ENCODE peak calls at places on chromosomes 3 and 15, in nine cellular contexts. L is cardiac muscle cell, J is kidney epithelial cell, O is bronchial epithelial cell, G is HFF-Myc, W is DND-41, C is foreskin fibroblast, V is coronary artery, Q is lower leg skin. A is an unnamed sample.

GRCh38 chr3:167110906-167111305 is 269.2 kb downstream of the ZBBX start:
- DNase-seq in L (peak; percentile 5), J (peak; percentile 71), O (peak; percentile 3), G (no peak), W (no peak), C (no peak), V (no peak), Q (no peak), A (peak; percentile 9)

GRCh38 chr3:53883008-53883407 is 1.1 kb upstream of the ACTR8 start:
- DNase-seq in L (no peak), J (no peak), O (no peak), G (no peak), W (no peak), C (no peak), V (no peak), Q (no peak), A (no peak)

GRCh38 chr3:102005551-102005950 is 156.2 kb downstream of the NFKBIZ start:
- DNase-seq in L (no peak), J (no peak), O (no peak), G (no peak), W (no peak), C (peak; percentile 3), V (no peak), Q (no peak), A (no peak)

GRCh38 chr15:36938131-36938530 is 162.2 kb downstream of the MEIS2 start:
- DNase-seq in L (no peak), J (no peak), O (no peak), G (no peak), W (no peak), C (no peak), V (no peak), Q (no peak), A (no peak)

GRCh38 chr3:5330152-5330810 is 142.8 kb downstream of the EDEM1 start:
- DNase-seq in L (no peak), J (peak; percentile 89), O (peak; percentile 97), G (no peak), W (no peak), C (no peak), V (no peak), Q (no peak), A (peak; percentile 91)

GRCh38 chr3:114496874-114497273 is 203.0 kb downstream of the TIGIT start:
- DNase-seq in L (no peak), J (no peak), O (peak; percentile 29), G (peak; percentile 31), W (no peak), C (peak; percentile 92), V (no peak), Q (no peak), A (peak; percentile 8)

GRCh38 chr15:92400980-92401787 is 7.5 kb downstream of the ST8SIA2 start:
- DNase-seq in L (no peak), J (no peak), O (no peak), G (no peak), W (no peak), C (no peak), V (no peak), Q (no peak), A (no peak)

GRCh38 chr15:50911001-50911400 is 2.5 kb downstream of the AP4E1 start:
- DNase-seq in L (no peak), J (no peak), O (no peak), G (no peak), W (no peak), C (peak; percentile 10), V (no peak), Q (no peak), A (no peak)

GRCh38 chr3:79018671-79019136 is 749.1 kb downstream of the ROBO1 start:
- DNase-seq in L (peak; percentile 72), J (no peak), O (peak; percentile 50), G (no peak), W (no peak), C (peak; percentile 89), V (peak; percentile 81), Q (peak; percentile 92), A (peak; percentile 79)

GRCh38 chr3:124841517-124841916 is 45.6 kb downstream of the ITGB5 start:
- DNase-seq in L (no peak), J (no peak), O (no peak), G (no peak), W (no peak), C (no peak), V (no peak), Q (no peak), A (no peak)

GRCh38 chr15:46080018-46080417 is 445.2 kb downstream of the SQOR start:
- DNase-seq in L (no peak), J (no peak), O (no peak), G (no peak), W (no peak), C (peak; percentile 4), V (no peak), Q (no peak), A (no peak)

GRCh38 chr15:86044981-86045380 is 34.7 kb upstream of the AGBL1 start:
- DNase-seq in L (no peak), J (no peak), O (no peak), G (no peak), W (peak; percentile 72), C (no peak), V (no peak), Q (no peak), A (no peak)
- TF ChIP-seq CTCF in L (no peak), J (peak; percentile 5), O (no peak), G (no peak), W (peak; percentile 74), C (no peak), V (no peak), Q (no peak), A (no peak)

GRCh38 chr3:16550305-16550675 is 36.8 kb upstream of the RFTN1 start:
- DNase-seq in L (no peak), J (no peak), O (peak; percentile 37), G (no peak), W (peak; percentile 23), C (no peak), V (no peak), Q (no peak), A (peak; percentile 48)

GRCh38 chr3:16551342-16551976 is 38.0 kb upstream of the RFTN1 start:
- DNase-seq in L (no peak), J (no peak), O (no peak), G (no peak), W (no peak), C (no peak), V (no peak), Q (no peak), A (no peak)

GRCh38 chr3:16552757-16553156 is 39.3 kb upstream of the RFTN1 start:
- DNase-seq in L (no peak), J (no peak), O (no peak), G (no peak), W (no peak), C (no peak), V (no peak), Q (no peak), A (no peak)

GRCh38 chr3:16548721-16549120 is 35.2 kb upstream of the RFTN1 start:
- DNase-seq in L (no peak), J (no peak), O (peak; percentile 95), G (no peak), W (no peak), C (peak; percentile 72), V (no peak), Q (no peak), A (peak; percentile 93)

DNA sequence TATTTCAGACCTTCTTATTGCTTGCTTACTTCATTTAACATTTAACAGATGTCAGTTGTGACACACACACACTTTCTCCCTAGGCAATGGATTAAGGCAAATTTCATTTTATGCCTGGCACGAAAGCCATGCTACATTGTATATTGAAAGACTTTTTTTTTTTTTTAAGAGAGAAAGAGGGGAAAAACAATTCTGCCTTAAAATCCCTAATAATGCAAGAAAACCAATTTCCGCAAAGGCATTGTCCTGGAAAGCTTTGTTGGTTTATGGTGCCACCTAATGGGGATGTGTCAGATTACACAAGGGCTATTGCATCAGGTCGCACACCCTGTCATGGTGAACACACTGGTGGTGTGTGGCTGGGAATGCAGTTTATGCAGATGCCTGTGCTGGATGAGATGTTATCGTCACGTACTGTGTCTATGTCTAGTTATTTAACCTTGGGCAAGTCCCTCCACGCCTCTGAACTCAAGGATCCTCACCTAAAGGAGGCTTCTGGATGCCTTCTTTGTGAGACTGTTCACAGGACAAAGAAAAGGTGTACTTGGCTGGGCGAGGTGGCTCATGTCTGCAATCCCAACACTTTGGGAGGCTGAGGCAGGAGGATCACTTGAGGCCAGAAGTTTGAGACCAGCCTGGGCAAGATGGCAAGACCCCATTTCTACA is 37.3 kb upstream of the RFTN1 start:
- DNase-seq in L (peak; percentile 81), J (peak; percentile 49), O (peak; percentile 83), G (peak; percentile 84), W (peak; percentile 88), C (peak; percentile 93), V (no peak), Q (peak; percentile 91), A (peak; percentile 93)
- H3K4me3 ChIP-seq in L (no peak overlapping the region), J (no peak overlapping the region), O (peak overlapping the region; percentile 4), G (no peak overlapping the region), W (no peak overlapping the region), C (no peak overlapping the region), V (peak overlapping the region; percentile 2), Q (no peak overlapping the region), A (no peak overlapping the region)

GRCh38 chr3:84962460-84962859 is 3.7 kb downstream of the CADM2 start:
- DNase-seq in L (no peak), J (no peak), O (no peak), G (no peak), W (no peak), C (no peak), V (no peak), Q (no peak), A (no peak)

GRCh38 chr3:84963137-84963536 is 4.3 kb downstream of the CADM2 start:
- DNase-seq in L (no peak), J (no peak), O (no peak), G (no peak), W (no peak), C (no peak), V (no peak), Q (no peak), A (no peak)

GRCh38 chr3:84967767-84968581 is 9.2 kb downstream of the CADM2 start:
- DNase-seq in L (no peak), J (no peak), O (peak; percentile 9), G (no peak), W (no peak), C (no peak), V (no peak), Q (no peak), A (peak; percentile 11)

GRCh38 chr3:84961492-84962255 is 2.9 kb downstream of the CADM2 start:
- DNase-seq in L (no peak), J (no peak), O (no peak), G (no peak), W (no peak), C (peak; percentile 4), V (no peak), Q (no peak), A (no peak)

DNA sequence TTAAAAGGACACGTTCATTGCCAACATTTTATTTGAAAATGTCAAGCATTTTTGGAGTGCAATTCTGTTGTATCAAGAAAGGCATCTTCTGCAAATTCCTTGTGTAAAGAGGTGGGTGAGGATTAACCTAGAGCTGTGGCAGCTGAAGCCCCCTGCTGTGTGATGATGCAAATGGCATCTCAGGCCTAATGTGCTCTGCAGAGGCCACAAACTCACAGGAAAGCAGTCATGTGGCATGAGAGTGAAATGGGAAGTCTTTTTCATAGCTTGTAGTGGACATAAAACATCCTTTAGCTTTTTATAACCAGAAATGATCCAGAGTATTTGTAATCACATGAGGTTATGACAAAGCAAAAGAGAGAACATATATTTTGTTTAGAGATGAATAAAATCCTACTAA is 6.4 kb downstream of the CADM2 start:
- DNase-seq in L (peak; percentile 65), J (no peak), O (no peak), G (no peak), W (no peak), C (no peak), V (no peak), Q (no peak), A (no peak)
- TF ChIP-seq CTCF in L (no peak), J (peak; percentile 32), O (no peak), G (no peak), W (peak; percentile 38), C (no peak), V (no peak), Q (no peak), A (no peak)

GRCh38 chr15:89366656-89367393 is 32.2 kb upstream of the POLG start:
- DNase-seq in L (no peak), J (no peak), O (no peak), G (no peak), W (no peak), C (no peak), V (no peak), Q (no peak), A (no peak)
- H3K4me3 ChIP-seq in L (no peak overlapping the region), J (no peak overlapping the region), O (no peak overlapping the region), G (no peak overlapping the region), W (no peak overlapping the region), C (no peak overlapping the region), V (peak overlapping the region; percentile 42), Q (no peak overlapping the region), A (no peak overlapping the region)

A was measured in epithelial cell of esophagus.